ENCODE peak calls at places on chromosomes 7 and 10, in five cellular contexts. R, N, H, K and Z are unnamed samples.

GRCh38 chr10:5574642-5575131 is 49.9 kb downstream of the CALML3 start:
- DNase-seq in K (no peak), N (no peak), R (no peak), H (no peak), Z (no peak)

GRCh38 chr10:122669842-122670241 is 29.8 kb downstream of the C10orf120 start:
- DNase-seq in H (no peak), K (no peak), N (no peak), R (no peak), Z (no peak)

GRCh38 chr10:5491477-5491876 is 7.9 kb downstream of the CALML5 start:
- DNase-seq in K (no peak), R (no peak), N (no peak), H (no peak), Z (no peak)

GRCh38 chr7:25303380-25304321 is 75.4 kb upstream of the NPVF start:
- DNase-seq in K (no peak), H (peak; percentile 83), R (no peak), N (no peak), Z (no peak)

GRCh38 chr10:113108180-113108835 is 158.3 kb downstream of the TCF7L2 start:
- DNase-seq in R (no peak), N (peak; percentile 63), K (no peak), H (no peak), Z (no peak)

GRCh38 chr7:55365103-55365679 is at the start of gene LANCL2:
- DNase-seq in H (no peak), R (no peak), K (no peak), N (peak; percentile 60), Z (no peak)

GRCh38 chr7:129225206-129225930 is 538 bp downstream of the AHCYL2 start:
- DNase-seq in K (no peak), R (no peak), N (peak; percentile 69), H (peak; percentile 23), Z (peak; percentile 26)

GRCh38 chr10:5165738-5166137 is 19.2 kb downstream of the AKR1C8 start:
- DNase-seq in R (no peak), N (no peak), K (no peak), H (no peak), Z (no peak)

GRCh38 chr10:103660364-103661197 is 167.1 kb downstream of the NEURL1 start:
- DNase-seq in R (no peak), K (peak; percentile 24), H (peak; percentile 31), N (no peak), Z (no peak)

GRCh38 chr7:24971333-24972165 is 8.4 kb downstream of the OSBPL3 start:
- DNase-seq in R (peak; percentile 94), K (no peak), N (no peak), H (peak; percentile 95), Z (no peak)

GRCh38 chr10:101031796-101032636 is 982 bp downstream of the SFXN3 start:
- DNase-seq in R (no peak), H (peak; percentile 71), N (peak; percentile 74), K (peak; percentile 50), Z (peak; percentile 58)

GRCh38 chr7:81004098-81004497 is 85.2 kb upstream of the SEMA3C start:
- DNase-seq in R (no peak), K (no peak), N (no peak), H (peak; percentile 21), Z (no peak)

GRCh38 chr10:120735315-120735714 is 115.8 kb upstream of the WDR11 start:
- DNase-seq in H (no peak), R (no peak), K (no peak), N (no peak), Z (no peak)

DNA sequence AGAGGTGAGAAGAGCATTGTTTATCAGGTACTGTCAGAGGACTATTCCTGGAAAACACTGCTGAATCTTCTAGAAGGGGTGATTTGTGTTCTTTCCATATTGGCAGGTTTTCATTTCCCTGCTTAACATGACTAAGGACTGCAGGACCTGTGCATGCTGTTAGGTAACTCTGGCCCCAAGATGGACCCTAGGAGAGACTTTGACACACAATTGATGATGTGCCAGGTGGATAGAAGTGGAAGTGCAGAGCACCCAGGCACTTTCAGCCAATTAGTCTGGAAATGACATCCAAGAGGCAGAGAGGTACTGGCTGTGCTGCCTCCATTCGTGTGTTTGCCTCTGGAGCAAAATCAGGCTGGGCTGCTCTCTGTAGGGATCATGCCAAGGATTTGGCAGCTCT is 496.3 kb upstream of the GALNT17 start:
- DNase-seq in H (no peak), K (no peak), R (no peak), N (no peak), Z (no peak)
- TF ChIP-seq CTCF in H (no peak), K (no peak), R (no peak), N (no peak), Z (no peak)

GRCh38 chr10:69869291-69869841 is 67.7 kb downstream of the COL13A1 start:
- DNase-seq in N (no peak), K (no peak), H (peak; percentile 88), R (peak; percentile 83), Z (no peak)

GRCh38 chr10:69868821-69869220 is 67.1 kb downstream of the COL13A1 start:
- DNase-seq in K (no peak), R (no peak), H (no peak), N (no peak), Z (no peak)

GRCh38 chr10:69866246-69866687 is 64.6 kb downstream of the COL13A1 start:
- DNase-seq in H (peak; percentile 52), K (no peak), N (no peak), R (no peak), Z (no peak)

GRCh38 chr10:69866688-69867461 is 65.2 kb downstream of the COL13A1 start:
- DNase-seq in R (peak; percentile 80), K (no peak), N (peak; percentile 63), H (peak; percentile 74), Z (no peak)

DNA sequence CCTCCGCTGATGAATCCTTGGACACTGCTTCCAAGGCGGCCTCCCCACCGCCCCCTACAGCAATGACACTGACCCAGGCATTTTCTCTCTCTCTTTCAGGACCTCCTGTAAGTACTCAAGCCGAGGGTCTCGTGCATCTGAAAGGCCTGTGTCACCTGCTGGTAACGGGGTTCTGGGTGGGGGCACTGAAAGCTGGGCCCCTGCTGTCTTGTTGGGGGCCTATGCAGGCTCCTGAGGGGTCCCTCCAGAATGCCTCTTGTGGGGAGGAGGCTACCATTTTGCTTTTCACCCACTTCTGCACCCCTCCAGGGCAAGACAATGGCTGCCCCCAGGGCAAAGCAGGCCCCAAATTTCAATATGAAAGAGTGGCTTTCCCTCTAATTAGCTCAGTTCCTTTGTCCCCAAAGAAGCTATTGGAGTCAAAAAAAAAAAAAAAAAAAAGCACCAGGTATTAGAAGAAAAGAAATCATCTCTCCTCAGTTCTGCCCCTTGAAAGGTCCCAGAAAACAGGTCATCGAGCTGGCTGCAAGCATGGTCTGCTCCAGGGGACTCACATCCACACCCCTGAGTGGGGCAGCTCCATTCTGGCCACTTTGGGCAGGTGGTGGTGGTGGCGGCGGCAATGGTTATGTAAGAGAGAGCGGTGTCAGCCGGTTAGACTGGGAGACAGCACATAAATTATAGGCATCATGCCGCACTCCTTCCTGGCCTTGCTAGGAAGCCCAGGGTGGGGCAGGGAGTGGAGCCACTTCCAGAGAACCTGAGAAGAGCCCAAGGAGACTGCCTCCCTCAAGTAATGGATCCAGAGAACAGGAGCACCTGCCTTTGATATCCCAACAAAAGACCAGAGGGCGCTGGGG is 66.2 kb downstream of the COL13A1 start:
- DNase-seq in H (no peak), K (no peak), R (no peak), N (no peak), Z (no peak)
- TF ChIP-seq CTCF in H (no peak), K (no peak), R (no peak), N (no peak), Z (no peak)

DNA sequence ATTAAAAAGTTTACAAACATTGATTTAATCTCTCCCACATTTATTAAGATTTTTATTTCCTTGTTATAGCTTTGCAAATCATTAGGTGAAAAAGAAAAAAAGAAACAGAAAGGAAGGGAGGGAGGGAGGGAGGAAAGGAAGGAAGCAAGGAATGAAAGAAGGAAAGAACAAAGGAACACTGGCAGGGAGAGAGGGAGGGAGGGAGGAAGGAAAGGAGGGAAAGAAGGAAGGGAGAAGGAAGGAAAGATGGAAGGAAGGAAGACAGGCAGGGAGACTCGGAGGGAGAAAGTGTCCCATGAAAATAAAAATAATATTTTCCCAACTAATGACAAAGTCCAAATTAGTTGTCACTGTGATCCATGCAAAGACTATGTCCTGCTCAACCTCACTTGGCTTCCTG is 6.3 kb upstream of the ITGA8 start:
- DNase-seq in H (no peak), N (no peak), K (no peak), R (no peak), Z (no peak)
- TF ChIP-seq CTCF in H (no peak), N (no peak), K (no peak), R (no peak), Z (no peak)

GRCh38 chr7:153446490-153446889 is 605.7 kb upstream of the DPP6 start:
- DNase-seq in N (no peak), R (no peak), K (no peak), H (no peak), Z (no peak)
- TF ChIP-seq CTCF in N (no peak), R (no peak), K (no peak), H (no peak), Z (no peak)

GRCh38 chr10:17375936-17376584 is 78.3 kb downstream of the ST8SIA6 start:
- DNase-seq in H (no peak), R (peak; percentile 14), N (peak; percentile 25), K (no peak), Z (no peak)
- TF ChIP-seq CTCF in H (peak; percentile 40), R (peak; percentile 76), N (peak; percentile 43), K (no peak), Z (no peak)

GRCh38 chr7:73522081-73522818 is at the start of gene BAZ1B:
- DNase-seq in H (peak; percentile 98), R (peak; percentile 90), K (peak; percentile 90), N (peak; percentile 96), Z (peak; percentile 87)
- TF ChIP-seq CTCF in H (peak; percentile 5), R (peak; percentile 3), K (no peak), N (no peak), Z (no peak)

GRCh38 chr10:69742928-69743602 is 58.6 kb upstream of the COL13A1 start:
- DNase-seq in R (no peak), N (peak; percentile 68), K (no peak), H (peak; percentile 23), Z (no peak)
- TF ChIP-seq CTCF in R (peak; percentile 69), N (peak; percentile 51), K (no peak), H (peak; percentile 62), Z (no peak)

GRCh38 chr10:85977642-85978041 is 389.0 kb downstream of the GRID1 start:
- DNase-seq in K (no peak), H (no peak), N (no peak), R (no peak), Z (no peak)

GRCh38 chr10:85979598-85979997 is 387.0 kb downstream of the GRID1 start:
- DNase-seq in K (no peak), N (no peak), H (no peak), R (no peak), Z (no peak)

GRCh38 chr10:85971494-85971893 is 395.1 kb downstream of the GRID1 start:
- DNase-seq in H (no peak), N (no peak), R (no peak), K (no peak), Z (no peak)

GRCh38 chr10:85978566-85979358 is 387.8 kb downstream of the GRID1 start:
- DNase-seq in H (no peak), K (no peak), R (no peak), N (no peak), Z (no peak)

DNA sequence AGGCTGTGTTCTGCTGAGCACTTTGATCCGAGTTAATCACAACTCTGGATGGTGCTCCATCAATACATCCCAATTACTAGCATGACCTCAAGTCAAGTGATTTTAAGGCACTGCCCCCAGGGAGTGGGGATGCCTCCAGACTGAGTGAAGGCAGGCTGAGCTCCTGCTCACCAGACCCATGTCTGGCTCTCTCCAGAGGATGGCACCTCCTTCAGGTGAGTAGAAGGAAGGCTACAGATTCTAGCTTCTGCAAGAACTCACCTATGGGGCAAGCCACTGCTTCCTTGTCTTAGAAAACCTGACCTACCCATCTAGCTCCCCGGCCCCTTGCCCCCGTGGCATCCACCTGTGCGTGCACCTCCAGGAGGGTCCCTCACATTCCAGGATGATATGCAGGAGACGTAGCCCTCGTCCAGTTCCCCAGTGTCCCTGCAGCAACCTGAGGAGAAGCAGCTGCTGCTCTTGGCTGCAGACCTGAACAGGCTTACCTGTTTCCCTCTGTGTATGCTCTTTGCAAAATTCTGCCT is 390.3 kb downstream of the GRID1 start:
- DNase-seq in K (no peak), N (no peak), R (no peak), H (no peak), Z (no peak)
- TF ChIP-seq CTCF in K (no peak), N (no peak), R (no peak), H (no peak), Z (no peak)